ENCODE peak calls at places on chromosome 9, in four cellular contexts. I, P, C and Z are unnamed samples.

GRCh38 chr9:82418334-82418733 is 429.8 kb downstream of the SPATA31D1 start:
- DNase-seq in I (no peak), P (no peak), C (no peak), Z (no peak)

GRCh38 chr9:18849186-18849724 is 183.8 kb downstream of the SAXO1 start:
- DNase-seq in I (no peak), P (no peak), C (no peak), Z (no peak)

GRCh38 chr9:88372103-88372694 is 16.0 kb upstream of the SPIN1 start:
- DNase-seq in I (no peak), P (no peak), C (no peak), Z (no peak)

GRCh38 chr9:104772707-104773106 is 8.8 kb downstream of the NIPSNAP3B start:
- DNase-seq in I (no peak), P (no peak), C (no peak), Z (no peak)

GRCh38 chr9:2837915-2838314 is 6.0 kb downstream of the PUM3 start:
- DNase-seq in I (peak; percentile 35), P (no peak), C (no peak), Z (no peak)

GRCh38 chr9:137494104-137494544 is 35.0 kb upstream of the NSMF start:
- DNase-seq in I (no peak), P (no peak), C (no peak), Z (peak; percentile 60)

GRCh38 chr9:125747053-125747764 is at the start of gene PBX3:
- DNase-seq in I (no peak), P (peak; percentile 74), C (peak; percentile 83), Z (peak; percentile 85)

GRCh38 chr9:68653141-68653595 is 51.9 kb upstream of the PIP5K1B start:
- DNase-seq in I (no peak), P (no peak), C (no peak), Z (no peak)

GRCh38 chr9:124453586-124454191 is 3.4 kb downstream of the ADGRD2 start:
- DNase-seq in I (no peak), P (peak; percentile 57), C (peak; percentile 56), Z (peak; percentile 92)

GRCh38 chr9:34197756-34198711 is 19.2 kb downstream of the UBAP1 start:
- DNase-seq in I (no peak), P (peak; percentile 86), C (peak; percentile 51), Z (peak; percentile 74)

GRCh38 chr9:33263936-33264472 is 504 bp downstream of the BAG1 start:
- DNase-seq in I (no peak), P (no peak), C (no peak), Z (no peak)

GRCh38 chr9:131094015-131094414 is 2.3 kb upstream of the AIF1L start:
- DNase-seq in I (no peak), P (no peak), C (no peak), Z (no peak)

GRCh38 chr9:83199240-83199639 is 136.3 kb upstream of the RASEF start:
- DNase-seq in I (peak; percentile 25), P (peak; percentile 46), C (no peak), Z (no peak)

GRCh38 chr9:113463418-113464285 is at the start of gene RGS3:
- DNase-seq in I (no peak), P (peak; percentile 64), C (peak; percentile 89), Z (peak; percentile 93)

GRCh38 chr9:95757026-95757425 is 118.5 kb upstream of the ERCC6L2 start:
- DNase-seq in I (peak; percentile 78), P (no peak), C (no peak), Z (no peak)

GRCh38 chr9:91001146-91001611 is 199.6 kb downstream of the SYK start:
- DNase-seq in I (peak; percentile 61), P (no peak), C (no peak), Z (no peak)

GRCh38 chr9:116099821-116100220 is 53.8 kb upstream of the PAPPA start:
- DNase-seq in I (peak; percentile 60), P (no peak), C (no peak), Z (no peak)

GRCh38 chr9:33239922-33240321 is at the start of gene SPINK4:
- DNase-seq in I (peak; percentile 37), P (peak; percentile 69), C (no peak), Z (no peak)

GRCh38 chr9:112486221-112487007 is at the start of gene KIAA1958:
- DNase-seq in I (peak; percentile 73), P (peak; percentile 87), C (peak; percentile 94), Z (peak; percentile 96)

GRCh38 chr9:121294866-121295661 is 27.1 kb downstream of the GSN start:
- DNase-seq in I (no peak), P (no peak), C (no peak), Z (no peak)

GRCh38 chr9:70021026-70021571 is 22.5 kb upstream of the MAMDC2 start:
- DNase-seq in I (peak; percentile 97), P (no peak), C (no peak), Z (no peak)

GRCh38 chr9:95100071-95100627 is 217.4 kb downstream of the FANCC start:
- DNase-seq in I (peak; percentile 53), P (no peak), C (no peak), Z (no peak)

GRCh38 chr9:72586388-72587160 is 65.2 kb downstream of the TMC1 start:
- DNase-seq in I (peak; percentile 90), P (no peak), C (no peak), Z (no peak)

GRCh38 chr9:112575107-112575506 is 88.5 kb downstream of the KIAA1958 start:
- DNase-seq in I (no peak), P (no peak), C (no peak), Z (no peak)

GRCh38 chr9:23615569-23615968 is 210.5 kb downstream of the ELAVL2 start:
- DNase-seq in I (no peak), P (no peak), C (no peak), Z (no peak)

GRCh38 chr9:89038354-89039091 is 47.3 kb downstream of the S1PR3 start:
- DNase-seq in I (peak; percentile 97), P (no peak), C (no peak), Z (no peak)

GRCh38 chr9:95822583-95823431 is 52.7 kb upstream of the ERCC6L2 start:
- DNase-seq in I (peak; percentile 98), P (no peak), C (no peak), Z (no peak)

GRCh38 chr9:14992025-14992424 is 81.8 kb upstream of the FREM1 start:
- DNase-seq in I (no peak), P (no peak), C (no peak), Z (no peak)

GRCh38 chr9:130707225-130707976 is 13.8 kb downstream of the EXOSC2 start:
- DNase-seq in I (peak; percentile 68), P (peak; percentile 86), C (no peak), Z (peak; percentile 39)

GRCh38 chr9:113593682-113594281 is 130.3 kb downstream of the RGS3 start:
- DNase-seq in I (peak; percentile 98), P (peak; percentile 100), C (peak; percentile 82), Z (peak; percentile 97)

GRCh38 chr9:82489579-82489915 is 501.0 kb downstream of the SPATA31D1 start:
- DNase-seq in I (peak; percentile 5), P (no peak), C (no peak), Z (no peak)

GRCh38 chr9:136576269-136576626 is 30.4 kb upstream of the NOTCH1 start:
- DNase-seq in I (peak; percentile 33), P (no peak), C (peak; percentile 80), Z (no peak)

GRCh38 chr9:103266064-103266463 is 270.9 kb downstream of the CYLC2 start:
- DNase-seq in I (no peak), P (no peak), C (no peak), Z (no peak)

GRCh38 chr9:113988385-113988784 is 89.7 kb downstream of the AMBP start:
- DNase-seq in I (no peak), P (no peak), C (no peak), Z (no peak)

GRCh38 chr9:114033397-114034103 is 44.5 kb downstream of the AMBP start:
- DNase-seq in I (no peak), P (peak; percentile 42), C (no peak), Z (peak; percentile 90)

DNA sequence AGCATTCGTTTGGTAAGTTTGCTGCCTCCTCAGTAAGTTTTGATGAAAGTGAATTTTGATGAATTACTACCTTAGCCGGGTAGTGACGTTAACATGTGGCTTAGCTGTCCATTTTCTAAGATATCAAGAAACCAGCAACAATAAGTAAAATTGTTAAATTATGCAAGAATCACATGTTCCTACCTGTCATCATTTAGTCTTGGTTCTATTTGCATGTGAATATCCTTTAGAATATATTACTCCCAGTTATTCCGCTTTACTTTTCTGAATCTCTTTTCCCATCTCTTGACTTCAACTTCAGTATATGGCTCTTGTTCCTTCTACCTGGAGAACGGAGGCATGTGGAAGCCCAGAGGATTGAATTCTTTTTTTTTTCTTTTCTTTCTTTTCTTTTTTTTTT is 59.4 kb downstream of the DOCK8 start:
- DNase-seq in I (no peak), P (no peak), C (no peak), Z (no peak)
- H3K4me3 ChIP-seq in I (no peak overlapping the region), P (no peak overlapping the region), C (peak overlapping the region; percentile 45), Z (no peak overlapping the region)

DNA sequence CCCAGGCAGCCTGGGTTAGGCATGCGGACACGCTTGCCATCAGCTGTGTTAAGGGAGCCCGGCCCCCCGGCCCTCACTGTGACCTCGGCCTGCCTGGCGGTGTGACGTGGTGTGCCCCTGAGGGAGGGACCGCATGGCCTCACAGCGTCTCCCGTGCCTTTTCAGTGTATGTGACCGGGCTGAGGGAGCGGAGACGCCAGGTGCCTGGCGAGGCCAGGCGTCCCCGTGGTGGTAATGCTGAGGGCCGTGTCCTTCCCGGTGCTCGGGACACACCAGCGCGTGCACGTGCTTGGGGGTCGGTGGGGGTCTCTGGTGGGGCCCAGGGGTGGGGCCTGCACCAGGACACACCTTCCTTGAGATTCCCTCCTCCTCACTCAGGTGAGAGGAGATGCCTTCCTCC is 10.9 kb downstream of the RNU6ATAC start:
- DNase-seq in I (no peak), P (no peak), C (no peak), Z (no peak)
- H3K36me3 ChIP-seq in I (peaks cover 84% of the 10 kb centered on the region), P (peaks cover 25% of the 10 kb centered on the region), C (peaks cover 96% of the 10 kb centered on the region), Z (peaks cover 50% of the 10 kb centered on the region)

DNA sequence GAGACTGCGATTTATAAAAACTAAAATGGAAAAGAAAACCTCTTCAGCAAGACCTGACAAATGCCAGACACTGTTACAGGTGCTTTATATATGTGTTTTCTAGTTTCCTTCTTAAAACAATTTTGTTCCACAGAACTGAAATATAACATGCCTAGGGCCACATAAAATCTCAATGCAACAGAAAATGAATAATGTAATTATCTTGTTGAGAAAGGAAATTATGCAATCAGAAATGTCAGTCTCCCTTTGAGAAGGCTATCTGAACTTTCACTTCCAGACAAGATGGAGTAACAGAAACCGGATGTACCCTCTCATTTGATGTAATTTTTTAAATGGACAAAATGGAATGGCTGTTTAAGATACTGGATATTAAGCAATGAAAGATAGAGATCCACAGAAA is 79.2 kb downstream of the AGTPBP1 start:
- DNase-seq in I (no peak), P (no peak), C (no peak), Z (no peak)
- H3K4me3 ChIP-seq in I (no peak overlapping the region), P (no peak overlapping the region), C (no peak overlapping the region), Z (no peak overlapping the region)

GRCh38 chr9:99141849-99142248 is 36.9 kb downstream of the TGFBR1 start:
- DNase-seq in I (no peak), P (no peak), C (no peak), Z (no peak)

GRCh38 chr9:99142275-99142674 is 37.4 kb downstream of the TGFBR1 start:
- DNase-seq in I (no peak), P (no peak), C (no peak), Z (no peak)

GRCh38 chr9:99144966-99145365 is 40.1 kb downstream of the TGFBR1 start:
- DNase-seq in I (no peak), P (no peak), C (no peak), Z (no peak)

GRCh38 chr9:99140685-99141314 is 35.9 kb downstream of the TGFBR1 start:
- DNase-seq in I (peak; percentile 67), P (peak; percentile 87), C (no peak), Z (peak; percentile 30)

DNA sequence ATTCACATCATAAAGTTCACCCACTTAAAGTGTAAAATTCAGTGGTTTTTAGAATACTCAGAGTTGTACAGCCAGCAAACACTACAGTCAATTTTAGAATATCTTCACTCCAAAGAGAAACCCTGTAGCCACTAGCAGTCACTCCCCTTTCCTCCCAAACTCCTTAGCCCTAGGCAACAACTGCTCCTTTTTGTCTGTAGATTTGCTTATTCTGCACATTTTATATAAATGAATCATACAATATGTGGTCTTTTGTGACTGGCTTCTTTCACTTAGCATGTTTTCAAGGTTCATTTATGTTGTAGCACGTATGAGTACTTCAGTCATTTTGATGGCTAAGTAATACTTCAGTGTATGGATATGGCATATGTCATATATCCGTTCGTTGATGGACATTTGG is 38.7 kb downstream of the TGFBR1 start:
- DNase-seq in I (no peak), P (no peak), C (no peak), Z (no peak)
- H3K36me3 ChIP-seq in I (peaks cover 52% of the 10 kb centered on the region), P (peaks cover 3% of the 10 kb centered on the region), C (peaks cover 76% of the 10 kb centered on the region), Z (peaks cover 5% of the 10 kb centered on the region)